ENCODE peak calls at places on chromosomes 3 and 15, in nine cellular contexts. One of them, this sample, is unnamed. For H3K27me3, the result is how much of the 10 kb centered on the place peaks cover.

GRCh38 chr3:10594915-10595314 is 89.5 kb upstream of the ATP2B2 start:
- DNase-seq in GM23338: peak
- DNase-seq in K562: peak
- DNase-seq in HCT116: peak
- DNase-seq in GM12878: peak
- DNase-seq in breast epithelium: no peak
- DNase-seq in spleen: no peak
- DNase-seq in transverse colon: no peak
- DNase-seq in SK-N-SH: no peak
- DNase-seq in this sample: no peak

GRCh38 chr3:10423171-10423882 is 82.1 kb downstream of the ATP2B2 start:
- DNase-seq in GM23338: peak
- DNase-seq in K562: no peak
- DNase-seq in HCT116: no peak
- DNase-seq in GM12878: no peak
- DNase-seq in breast epithelium: no peak
- DNase-seq in spleen: no peak
- DNase-seq in transverse colon: no peak
- DNase-seq in SK-N-SH: no peak
- DNase-seq in this sample: no peak

GRCh38 chr3:197953881-197954280 is 3.9 kb downstream of the RPL35A start:
- DNase-seq in GM23338: no peak
- DNase-seq in K562: no peak
- DNase-seq in HCT116: no peak
- DNase-seq in GM12878: no peak
- DNase-seq in breast epithelium: no peak
- DNase-seq in spleen: no peak
- DNase-seq in transverse colon: no peak
- DNase-seq in SK-N-SH: no peak
- DNase-seq in this sample: no peak

GRCh38 chr15:100873029-100873677 is 6.5 kb upstream of the ALDH1A3 start:
- DNase-seq in GM23338: peak
- DNase-seq in K562: peak
- DNase-seq in HCT116: peak
- DNase-seq in GM12878: peak
- DNase-seq in breast epithelium: peak
- DNase-seq in spleen: no peak
- DNase-seq in transverse colon: peak
- DNase-seq in SK-N-SH: peak
- DNase-seq in this sample: no peak

GRCh38 chr3:152257246-152258074 is 11.3 kb upstream of the MBNL1 start:
- DNase-seq in GM23338: no peak
- DNase-seq in K562: no peak
- DNase-seq in HCT116: no peak
- DNase-seq in GM12878: peak
- DNase-seq in breast epithelium: no peak
- DNase-seq in spleen: no peak
- DNase-seq in transverse colon: no peak
- DNase-seq in SK-N-SH: no peak
- DNase-seq in this sample: no peak

GRCh38 chr3:170180107-170180951 is 1.2 kb downstream of the PHC3 start:
- DNase-seq in GM23338: no peak
- DNase-seq in K562: no peak
- DNase-seq in HCT116: no peak
- DNase-seq in GM12878: no peak
- DNase-seq in breast epithelium: no peak
- DNase-seq in spleen: no peak
- DNase-seq in transverse colon: no peak
- DNase-seq in SK-N-SH: no peak
- DNase-seq in this sample: no peak

GRCh38 chr3:62073038-62073437 is 300.3 kb downstream of the FEZF2 start:
- DNase-seq in GM23338: no peak
- DNase-seq in K562: no peak
- DNase-seq in HCT116: no peak
- DNase-seq in GM12878: no peak
- DNase-seq in breast epithelium: no peak
- DNase-seq in spleen: no peak
- DNase-seq in transverse colon: no peak
- DNase-seq in SK-N-SH: no peak
- DNase-seq in this sample: no peak

GRCh38 chr3:51471775-51472652 is 27.8 kb downstream of the DCAF1 start:
- DNase-seq in GM23338: no peak
- DNase-seq in K562: no peak
- DNase-seq in HCT116: no peak
- DNase-seq in GM12878: no peak
- DNase-seq in breast epithelium: no peak
- DNase-seq in spleen: no peak
- DNase-seq in transverse colon: no peak
- DNase-seq in SK-N-SH: no peak
- DNase-seq in this sample: no peak

GRCh38 chr3:147945968-147946519 is 536.9 kb downstream of the ZIC1 start:
- DNase-seq in GM23338: peak
- DNase-seq in K562: no peak
- DNase-seq in HCT116: peak
- DNase-seq in GM12878: peak
- DNase-seq in breast epithelium: no peak
- DNase-seq in spleen: no peak
- DNase-seq in transverse colon: peak
- DNase-seq in SK-N-SH: peak
- DNase-seq in this sample: no peak

GRCh38 chr3:159884661-159885402 is 103.8 kb upstream of the IL12A start:
- DNase-seq in GM23338: peak
- DNase-seq in K562: peak
- DNase-seq in HCT116: no peak
- DNase-seq in GM12878: no peak
- DNase-seq in breast epithelium: no peak
- DNase-seq in spleen: no peak
- DNase-seq in transverse colon: no peak
- DNase-seq in SK-N-SH: peak
- DNase-seq in this sample: peak

GRCh38 chr15:67142142-67143092 is 77.0 kb downstream of the SMAD3 start:
- DNase-seq in GM23338: no peak
- DNase-seq in K562: no peak
- DNase-seq in HCT116: no peak
- DNase-seq in GM12878: no peak
- DNase-seq in breast epithelium: no peak
- DNase-seq in spleen: no peak
- DNase-seq in transverse colon: no peak
- DNase-seq in SK-N-SH: peak
- DNase-seq in this sample: no peak

GRCh38 chr3:5217824-5218595 is 30.5 kb downstream of the EDEM1 start:
- DNase-seq in GM23338: no peak
- DNase-seq in K562: no peak
- DNase-seq in HCT116: no peak
- DNase-seq in GM12878: no peak
- DNase-seq in breast epithelium: no peak
- DNase-seq in spleen: no peak
- DNase-seq in transverse colon: no peak
- DNase-seq in SK-N-SH: no peak
- DNase-seq in this sample: no peak

GRCh38 chr3:143977326-143978262 is 6.0 kb downstream of the DIPK2A start:
- DNase-seq in GM23338: no peak
- DNase-seq in K562: no peak
- DNase-seq in HCT116: no peak
- DNase-seq in GM12878: no peak
- DNase-seq in breast epithelium: no peak
- DNase-seq in spleen: no peak
- DNase-seq in transverse colon: no peak
- DNase-seq in SK-N-SH: no peak
- DNase-seq in this sample: no peak

DNA sequence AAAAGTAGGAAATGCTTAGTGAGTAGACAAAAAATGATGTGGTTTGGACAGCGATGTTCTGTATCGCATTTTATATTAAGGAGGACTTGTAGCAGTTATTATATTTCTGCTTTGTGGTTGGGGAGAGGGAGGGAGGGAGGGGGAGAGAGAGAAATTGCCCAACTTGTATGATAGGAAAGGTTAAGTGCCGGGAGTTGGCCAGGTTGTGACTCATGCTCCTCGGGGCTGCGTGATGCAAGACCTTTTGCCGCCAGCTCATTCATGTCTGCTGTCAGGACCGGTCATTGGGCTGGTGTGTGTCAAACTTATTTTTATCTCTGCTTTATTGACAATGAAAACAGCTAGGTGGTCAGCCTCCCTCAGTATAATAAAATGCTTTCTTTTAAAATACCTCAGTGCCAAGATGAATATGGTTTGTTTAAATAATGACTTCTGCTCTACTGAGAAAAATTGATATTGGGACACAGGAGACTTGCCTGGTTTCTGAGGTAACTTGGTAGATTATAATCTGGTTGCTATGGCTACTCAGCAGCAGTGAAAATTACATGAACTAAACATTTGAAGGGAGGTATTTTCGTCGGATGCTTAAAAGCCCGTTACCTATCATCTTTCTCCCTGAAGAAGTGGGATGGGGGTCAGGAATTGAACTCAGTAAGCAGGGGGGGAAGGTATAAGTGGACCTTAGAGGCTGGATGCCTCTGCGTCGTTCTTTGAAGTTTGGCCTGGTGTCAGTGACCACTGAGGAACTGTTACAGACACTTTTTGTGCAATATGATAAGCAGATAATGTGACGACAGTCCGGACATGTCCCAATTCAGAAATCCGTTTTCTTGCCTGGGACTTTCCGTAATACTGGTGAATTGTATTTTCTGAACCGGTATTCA is 90.7 kb downstream of the FNDC3B start:
- DNase-seq in GM23338: no peak
- DNase-seq in K562: peak
- DNase-seq in HCT116: peak
- DNase-seq in GM12878: no peak
- DNase-seq in breast epithelium: peak
- DNase-seq in spleen: peak
- DNase-seq in transverse colon: peak
- DNase-seq in SK-N-SH: peak
- DNase-seq in this sample: peak
- TF ChIP-seq POLR2AphosphoS5 in GM23338: no peak
- TF ChIP-seq POLR2AphosphoS5 in K562: peak
- TF ChIP-seq POLR2AphosphoS5 in HCT116: peak
- TF ChIP-seq POLR2AphosphoS5 in GM12878: no peak
- TF ChIP-seq POLR2AphosphoS5 in breast epithelium: peak
- TF ChIP-seq POLR2AphosphoS5 in spleen: peak
- TF ChIP-seq POLR2AphosphoS5 in transverse colon: peak
- TF ChIP-seq POLR2AphosphoS5 in SK-N-SH: peak
- TF ChIP-seq POLR2AphosphoS5 in this sample: peak

GRCh38 chr15:37880009-37880834 is 54.2 kb upstream of the TMCO5A start:
- DNase-seq in GM23338: peak
- DNase-seq in K562: peak
- DNase-seq in HCT116: peak
- DNase-seq in GM12878: no peak
- DNase-seq in breast epithelium: no peak
- DNase-seq in spleen: no peak
- DNase-seq in transverse colon: no peak
- DNase-seq in SK-N-SH: no peak
- DNase-seq in this sample: no peak
- TF ChIP-seq CTCF in GM23338: peak
- TF ChIP-seq CTCF in K562: peak
- TF ChIP-seq CTCF in HCT116: peak
- TF ChIP-seq CTCF in GM12878: peak
- TF ChIP-seq CTCF in breast epithelium: no peak
- TF ChIP-seq CTCF in spleen: peak
- TF ChIP-seq CTCF in transverse colon: peak
- TF ChIP-seq CTCF in SK-N-SH: peak
- TF ChIP-seq CTCF in this sample: peak

DNA sequence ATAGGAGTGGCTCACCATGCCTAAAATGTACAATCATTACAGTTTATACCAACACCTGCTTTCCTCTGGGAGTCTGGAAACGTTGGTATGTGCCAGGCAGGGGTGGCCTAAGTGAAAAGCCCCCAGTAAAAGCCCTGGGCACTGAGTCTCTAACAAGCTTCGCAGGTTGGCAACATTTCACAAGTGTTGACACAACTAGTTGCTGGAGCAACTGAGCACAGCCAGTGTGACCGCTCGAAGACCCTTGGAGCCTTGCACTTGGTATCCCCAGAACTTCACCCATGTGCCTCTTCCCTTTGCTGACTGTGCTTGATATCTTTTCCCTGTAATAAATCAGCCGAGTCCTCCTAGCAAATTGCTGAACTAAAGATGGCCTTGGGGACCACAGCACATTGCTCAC is 2.7 kb downstream of the RIOX2 start:
- DNase-seq in GM23338: no peak
- DNase-seq in K562: no peak
- DNase-seq in HCT116: no peak
- DNase-seq in GM12878: no peak
- DNase-seq in breast epithelium: no peak
- DNase-seq in spleen: no peak
- DNase-seq in transverse colon: no peak
- DNase-seq in SK-N-SH: no peak
- DNase-seq in this sample: no peak
- H3K27me3 ChIP-seq in GM23338: under half
- H3K27me3 ChIP-seq in K562: under half
- H3K27me3 ChIP-seq in HCT116: under half
- H3K27me3 ChIP-seq in GM12878: under half
- H3K27me3 ChIP-seq in breast epithelium: under half
- H3K27me3 ChIP-seq in spleen: under half
- H3K27me3 ChIP-seq in transverse colon: under half
- H3K27me3 ChIP-seq in SK-N-SH: under half
- H3K27me3 ChIP-seq in this sample: under half

DNA sequence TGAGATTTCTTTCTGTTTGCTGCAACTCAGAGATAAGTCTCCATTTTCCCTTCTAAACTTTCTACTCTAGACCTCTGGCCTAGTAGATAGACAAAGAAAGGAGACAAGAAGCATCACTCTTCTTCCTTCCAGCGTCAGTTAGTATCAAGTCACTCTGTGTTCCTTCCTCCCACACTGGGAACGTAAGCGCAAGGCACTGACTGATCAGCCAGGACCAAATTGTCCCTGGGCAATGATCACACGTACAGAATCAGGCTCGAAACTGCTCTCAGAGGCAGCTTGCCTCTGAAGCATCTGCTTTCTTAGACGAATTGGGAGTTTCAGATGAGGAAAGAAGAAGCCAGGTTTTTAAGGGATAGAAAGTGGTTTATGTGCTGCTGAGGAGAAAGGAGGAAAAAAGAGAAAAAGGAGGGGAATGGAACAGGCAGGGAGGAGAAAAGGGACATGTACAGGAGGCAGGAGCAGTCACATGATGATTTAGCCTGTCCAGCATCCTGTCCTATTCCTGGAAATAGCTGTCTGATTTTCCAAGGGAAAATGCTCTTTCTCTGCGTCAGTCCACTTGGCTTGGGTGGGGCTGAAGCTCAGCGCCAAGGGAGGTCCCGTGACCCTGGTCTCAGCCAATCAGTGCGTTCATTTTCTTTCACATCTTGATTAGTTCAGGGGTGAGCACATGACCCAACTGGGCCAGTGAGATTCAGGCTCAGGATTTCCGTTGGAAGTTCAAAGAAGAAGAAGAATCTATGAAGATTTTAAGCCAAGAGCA is 102.0 kb upstream of the PRICKLE2 start:
- DNase-seq in GM23338: no peak
- DNase-seq in K562: peak
- DNase-seq in HCT116: no peak
- DNase-seq in GM12878: no peak
- DNase-seq in breast epithelium: peak
- DNase-seq in spleen: no peak
- DNase-seq in transverse colon: peak
- DNase-seq in SK-N-SH: no peak
- DNase-seq in this sample: peak
- TF ChIP-seq POLR2AphosphoS5 in GM23338: no peak
- TF ChIP-seq POLR2AphosphoS5 in K562: no peak
- TF ChIP-seq POLR2AphosphoS5 in HCT116: no peak
- TF ChIP-seq POLR2AphosphoS5 in GM12878: no peak
- TF ChIP-seq POLR2AphosphoS5 in breast epithelium: peak
- TF ChIP-seq POLR2AphosphoS5 in spleen: peak
- TF ChIP-seq POLR2AphosphoS5 in transverse colon: peak
- TF ChIP-seq POLR2AphosphoS5 in SK-N-SH: no peak
- TF ChIP-seq POLR2AphosphoS5 in this sample: peak

This sample was measured in esophagus muscularis mucosa.